ENCODE peak calls at places on chromosomes 1 and 21, in nine cellular contexts. L, S, X, R, Q, V, U, Z and G are unnamed samples.

GRCh38 chr1:27934818-27935549 is at the start of gene SMPDL3B:
- DNase-seq in L (no peak), S (no peak), X (peak), R (peak), Q (peak), V (no peak), U (no peak), Z (no peak), G (no peak)

GRCh38 chr1:205344010-205344808 is 12.5 kb downstream of the KLHDC8A start:
- DNase-seq in L (no peak), S (no peak), X (peak), R (peak), Q (no peak), V (peak), U (peak), Z (peak), G (no peak)

GRCh38 chr1:228283043-228283371 is 75.2 kb downstream of the OBSCN start:
- DNase-seq in L (no peak), S (peak), X (no peak), R (no peak), Q (no peak), V (no peak), U (no peak), Z (no peak), G (no peak)

GRCh38 chr1:202241376-202242079 is 47.9 kb downstream of the LGR6 start:
- DNase-seq in L (no peak), S (no peak), X (no peak), R (no peak), Q (no peak), V (no peak), U (no peak), Z (no peak), G (no peak)

GRCh38 chr1:192476802-192477298 is 98.7 kb upstream of the RGS1 start:
- DNase-seq in L (no peak), S (peak), X (no peak), R (no peak), Q (peak), V (no peak), U (no peak), Z (no peak), G (no peak)

GRCh38 chr21:45228171-45228641 is 59.5 kb downstream of the POFUT2 start:
- DNase-seq in L (peak), S (no peak), X (no peak), R (no peak), Q (no peak), V (peak), U (no peak), Z (no peak), G (no peak)

GRCh38 chr1:169361281-169361680 is 6.3 kb downstream of the NME7 start:
- DNase-seq in L (no peak), S (no peak), X (no peak), R (no peak), Q (no peak), V (no peak), U (no peak), Z (no peak), G (no peak)

GRCh38 chr21:25029580-25029979 is 577.7 kb downstream of the MRPL39 start:
- DNase-seq in L (no peak), S (no peak), X (no peak), R (no peak), Q (no peak), V (no peak), U (no peak), Z (no peak), G (no peak)

GRCh38 chr1:188763541-188763940 is 1714.1 kb downstream of the BRINP3 start:
- DNase-seq in L (no peak), S (no peak), X (no peak), R (no peak), Q (no peak), V (no peak), U (no peak), Z (no peak), G (no peak)

GRCh38 chr1:10728595-10729410 is 67.6 kb downstream of the CASZ1 start:
- DNase-seq in L (no peak), S (no peak), X (no peak), R (no peak), Q (no peak), V (no peak), U (no peak), Z (no peak), G (no peak)

GRCh38 chr21:40271169-40271568 is 403.9 kb downstream of the PCP4 start:
- DNase-seq in L (no peak), S (no peak), X (no peak), R (no peak), Q (no peak), V (no peak), U (no peak), Z (no peak), G (no peak)

GRCh38 chr1:48761411-48761810 is 15.3 kb downstream of the BEND5 start:
- DNase-seq in L (no peak), S (no peak), X (no peak), R (no peak), Q (no peak), V (no peak), U (no peak), Z (no peak), G (no peak)

GRCh38 chr1:199821029-199821779 is 206.3 kb upstream of the NR5A2 start:
- DNase-seq in L (no peak), S (no peak), X (peak), R (no peak), Q (no peak), V (no peak), U (no peak), Z (peak), G (no peak)

GRCh38 chr1:31152181-31152768 is 86.8 kb upstream of the PUM1 start:
- DNase-seq in L (no peak), S (no peak), X (peak), R (no peak), Q (peak), V (no peak), U (no peak), Z (no peak), G (no peak)

GRCh38 chr1:68442006-68442405 is 7.7 kb downstream of the RPE65 start:
- DNase-seq in L (no peak), S (no peak), X (no peak), R (no peak), Q (no peak), V (no peak), U (no peak), Z (no peak), G (no peak)

GRCh38 chr1:229209816-229210215 is 61.1 kb upstream of the RAB4A start:
- DNase-seq in L (no peak), S (no peak), X (no peak), R (no peak), Q (no peak), V (no peak), U (no peak), Z (no peak), G (no peak)